ENCODE peak calls at places on chromosome 2, in five cellular contexts. O is M059J, E is neural crest cell, A is NCI-H226, F is sigmoid colon. Y is an unnamed sample.

GRCh38 chr2:108182489-108182888 is 57.3 kb upstream of the SULT1C3 start:
- DNase-seq in O (peak), E (peak), A (no peak), F (no peak), Y (peak)

GRCh38 chr2:224885836-224886547 is 156.3 kb downstream of the DOCK10 start:
- DNase-seq in O (peak), E (no peak), A (peak), F (no peak), Y (peak)

GRCh38 chr2:66236816-66237469 is 198.0 kb upstream of the MEIS1 start:
- DNase-seq in O (no peak), E (no peak), A (no peak), F (no peak), Y (no peak)

GRCh38 chr2:27042985-27043634 is 8.4 kb upstream of the AGBL5 start:
- DNase-seq in O (peak), E (no peak), A (no peak), F (no peak), Y (peak)

GRCh38 chr2:191247381-191248057 is 2.3 kb downstream of the MYO1B start:
- DNase-seq in O (peak), E (no peak), A (peak), F (no peak), Y (peak)

GRCh38 chr2:105521616-105522015 is 122.8 kb upstream of the FHL2 start:
- DNase-seq in O (no peak), E (no peak), A (no peak), F (no peak), Y (no peak)

GRCh38 chr2:61419129-61419528 is 51.8 kb downstream of the USP34 start:
- DNase-seq in O (no peak), E (no peak), A (no peak), F (no peak), Y (no peak)

GRCh38 chr2:18525236-18525635 is 35.2 kb downstream of the RDH14 start:
- DNase-seq in O (no peak), E (no peak), A (no peak), F (no peak), Y (no peak)

GRCh38 chr2:238387376-238387775 is 39.4 kb upstream of the ASB1 start:
- DNase-seq in O (no peak), E (no peak), A (no peak), F (no peak), Y (no peak)

Y was measured in EL.